ENCODE peak calls at places on chromosome 2, in nine cellular contexts. Q is tibial artery, R is AG04450, Y is upper lobe of right lung, W is Peyer's patch, V is psoas muscle, T is body of pancreas, M is fibroblast of lung, E is H1. F is an unnamed sample.

GRCh38 chr2:168757223-168757622 is 45.2 kb upstream of the NOSTRIN start:
- DNase-seq in Y (no peak), T (no peak), V (no peak), M (no peak), R (no peak), E (no peak), Q (no peak), W (no peak), F (no peak)

GRCh38 chr2:63661076-63661475 is 72.3 kb downstream of the MDH1 start:
- DNase-seq in E (no peak), R (peak; percentile 62), M (peak; percentile 91), V (no peak), Y (no peak), T (no peak), W (no peak), Q (no peak), F (no peak)

GRCh38 chr2:206095925-206096324 is 10.0 kb upstream of the INO80D start:
- DNase-seq in V (no peak), Y (no peak), T (no peak), E (no peak), R (no peak), W (no peak), M (no peak), Q (no peak), F (no peak)

GRCh38 chr2:145690183-145690582 is 1170.3 kb upstream of the ZEB2 start:
- DNase-seq in E (no peak), V (no peak), T (no peak), R (no peak), Q (no peak), W (no peak), M (peak; percentile 79), Y (no peak), F (no peak)

GRCh38 chr2:228657807-228658402 is 476.4 kb upstream of the SPHKAP start:
- DNase-seq in Q (no peak), V (no peak), R (no peak), Y (no peak), E (no peak), M (peak; percentile 29), T (no peak), W (no peak), F (no peak)

GRCh38 chr2:221596192-221596591 is 24.1 kb upstream of the EPHA4 start:
- DNase-seq in Q (no peak), Y (no peak), E (no peak), R (no peak), M (peak; percentile 74), W (no peak), V (no peak), T (no peak), F (no peak)

GRCh38 chr2:159065313-159065712 is 96.9 kb downstream of the TANC1 start:
- DNase-seq in T (no peak), W (no peak), M (peak; percentile 44), R (no peak), Y (no peak), Q (no peak), V (no peak), E (no peak), F (no peak)

GRCh38 chr2:152847067-152847466 is 128.6 kb downstream of the ARL6IP6 start:
- DNase-seq in Y (no peak), E (no peak), V (no peak), M (peak; percentile 88), T (no peak), W (no peak), Q (no peak), R (no peak), F (no peak)

GRCh38 chr2:240989451-240990265 is 8.8 kb upstream of the SNED1 start:
- DNase-seq in V (peak; percentile 83), M (peak; percentile 23), T (peak; percentile 37), W (no peak), Y (peak; percentile 71), R (no peak), E (peak; percentile 48), Q (peak; percentile 29), F (peak; percentile 31)

GRCh38 chr2:205763708-205764501 is 81.6 kb downstream of the NRP2 start:
- DNase-seq in E (peak; percentile 98), V (peak; percentile 62), Q (no peak), M (peak; percentile 95), T (peak; percentile 64), W (no peak), Y (peak; percentile 74), R (peak; percentile 46), F (no peak)

GRCh38 chr2:208502288-208502687 is 95.7 kb downstream of the PTH2R start:
- DNase-seq in M (no peak), V (no peak), R (no peak), E (no peak), W (no peak), T (no peak), Y (no peak), Q (no peak), F (no peak)

GRCh38 chr2:145158051-145158586 is 638.2 kb upstream of the ZEB2 start:
- DNase-seq in M (peak; percentile 92), R (peak; percentile 88), E (no peak), W (no peak), Y (peak; percentile 57), T (peak; percentile 77), Q (peak; percentile 75), V (peak; percentile 83), F (no peak)

GRCh38 chr2:165791811-165792454 is 2.1 kb downstream of the GALNT3 start:
- DNase-seq in R (no peak), M (peak; percentile 82), Y (no peak), V (no peak), T (no peak), E (no peak), Q (no peak), W (no peak), F (no peak)

GRCh38 chr2:25294573-25295462 is 46.9 kb downstream of the DNMT3A start:
- DNase-seq in Y (peak; percentile 89), R (no peak), W (peak; percentile 93), V (peak; percentile 91), E (no peak), Q (peak; percentile 80), M (peak; percentile 52), T (peak; percentile 71), F (peak; percentile 83)

GRCh38 chr2:182088681-182089333 is 103.2 kb downstream of the PPP1R1C start:
- DNase-seq in V (no peak), Y (no peak), T (no peak), W (no peak), R (no peak), M (no peak), Q (no peak), E (no peak), F (no peak)

GRCh38 chr2:230643576-230644291 is 68.9 kb upstream of the CAB39 start:
- DNase-seq in R (no peak), V (no peak), W (peak; percentile 44), M (no peak), Y (peak; percentile 76), Q (peak; percentile 71), E (no peak), T (peak; percentile 13), F (peak; percentile 51)

GRCh38 chr2:71153585-71153984 is 23.2 kb downstream of the MPHOSPH10 start:
- DNase-seq in E (no peak), T (no peak), M (no peak), R (no peak), Q (no peak), W (no peak), Y (no peak), V (no peak), F (no peak)

GRCh38 chr2:174802459-174802858 is 38.2 kb upstream of the CHRNA1 start:
- DNase-seq in Q (no peak), Y (no peak), W (no peak), E (no peak), R (no peak), V (no peak), M (peak; percentile 87), T (no peak), F (no peak)

GRCh38 chr2:95346738-95347671 is 49.9 kb downstream of the KCNIP3 start:
- DNase-seq in R (no peak), T (peak; percentile 28), M (peak; percentile 29), V (peak; percentile 61), Y (peak; percentile 66), W (no peak), Q (no peak), E (peak; percentile 71), F (no peak)

GRCh38 chr2:187553908-187554703 is at the start of gene TFPI:
- DNase-seq in V (peak; percentile 33), M (peak; percentile 72), R (no peak), T (peak; percentile 36), W (no peak), Q (peak; percentile 58), E (no peak), Y (no peak), F (peak; percentile 14)

DNA sequence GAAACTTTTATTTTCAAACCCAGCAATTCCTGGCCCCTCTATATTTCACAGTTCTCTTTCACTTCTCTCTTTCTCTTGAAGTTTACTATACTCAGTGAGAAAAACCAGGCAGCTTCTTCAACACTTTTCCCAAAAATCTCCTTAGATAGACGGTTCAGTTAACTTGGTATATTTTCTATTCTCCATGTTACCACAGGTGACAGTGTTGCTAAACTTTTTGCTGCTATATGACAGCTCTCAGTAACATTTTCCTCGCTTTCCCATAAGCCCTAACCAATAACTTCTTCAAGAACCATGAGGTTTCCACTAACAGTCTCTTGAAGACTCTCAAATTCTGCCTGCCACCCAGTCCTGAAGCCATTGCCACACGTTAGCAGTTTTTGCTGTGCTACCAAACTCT is 45.8 kb downstream of the CYBRD1 start:
- DNase-seq in M (no peak), Y (no peak), W (no peak), E (no peak), T (no peak), R (no peak), Q (no peak), V (no peak), F (no peak)
- TF ChIP-seq CTCF in M (no peak), Y (no peak), W (no peak), E (no peak), T (no peak), R (no peak), Q (no peak), V (no peak), F (no peak)

DNA sequence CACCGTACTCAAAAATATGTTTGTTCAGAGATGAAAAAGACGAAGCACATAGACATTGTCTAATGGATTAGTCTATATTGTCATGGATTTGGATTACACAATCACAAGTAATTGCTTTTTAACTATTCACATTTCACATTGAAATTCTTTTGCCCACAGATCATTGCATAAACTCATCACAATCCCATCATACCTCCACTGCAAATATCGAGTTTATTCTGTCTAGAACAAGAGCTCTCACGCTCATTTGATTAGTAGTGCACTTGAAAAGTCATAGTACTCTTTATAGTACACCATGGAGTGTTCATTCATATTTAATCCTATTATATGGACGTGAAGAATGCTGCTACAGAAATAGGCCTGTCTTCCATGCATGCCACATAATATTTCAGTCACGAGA is 97.9 kb upstream of the SOX11 start:
- DNase-seq in Y (no peak), Q (no peak), M (peak; percentile 54), V (no peak), W (no peak), E (no peak), T (no peak), R (no peak), F (no peak)
- H3K9me3 ChIP-seq in Y (no peaks in the 10 kb centered on the region), Q (no peaks in the 10 kb centered on the region), M (no peaks in the 10 kb centered on the region), V (no peaks in the 10 kb centered on the region), W (no peaks in the 10 kb centered on the region), E (no peaks in the 10 kb centered on the region), T (no peaks in the 10 kb centered on the region), R (no peaks in the 10 kb centered on the region), F (no peaks in the 10 kb centered on the region)

GRCh38 chr2:149989447-149990063 is 402.0 kb upstream of the MMADHC start:
- DNase-seq in T (peak; percentile 19), W (no peak), E (no peak), Q (no peak), V (no peak), Y (no peak), M (peak; percentile 76), R (peak; percentile 21), F (no peak)
- H3K27ac ChIP-seq in T (no peak overlapping the region), W (no peak overlapping the region), E (no peak overlapping the region), Q (peak overlapping the region; percentile 20), V (no peak overlapping the region), Y (no peak overlapping the region), M (no peak overlapping the region), R (no peak overlapping the region), F (no peak overlapping the region)

GRCh38 chr2:54176577-54176976 is 61.2 kb downstream of the ACYP2 start:
- DNase-seq in Y (peak; percentile 64), T (peak; percentile 17), V (peak; percentile 59), R (peak; percentile 21), Q (peak; percentile 57), M (peak; percentile 39), W (no peak), E (peak; percentile 63), F (peak; percentile 51)
- TF ChIP-seq CTCF in Y (peak; percentile 48), T (peak; percentile 26), V (peak; percentile 31), R (peak; percentile 64), Q (peak; percentile 26), M (peak; percentile 50), W (no peak), E (peak; percentile 70), F (peak; percentile 15)

F was measured in adrenal gland.